ENCODE peak calls at places on chromosomes 12 and 14, in ten cellular contexts. Q, V, R, T, O, M, E, A, U and X are unnamed samples.

GRCh38 chr12:20588057-20588456 is 107.1 kb upstream of the SLCO1C1 start:
- DNase-seq in Q (no peak), V (no peak), R (no peak), T (no peak), O (no peak), M (no peak), E (peak; percentile 5), A (no peak), U (no peak), X (no peak)

GRCh38 chr12:121580959-121581680 is at the start of gene KDM2B:
- DNase-seq in Q (no peak), V (no peak), R (peak; percentile 23), T (peak; percentile 14), O (no peak), M (peak; percentile 24), E (peak; percentile 62), A (peak; percentile 49), U (no peak), X (no peak)

GRCh38 chr12:14893471-14894250 is 8.0 kb upstream of the MGP start:
- DNase-seq in Q (peak; percentile 57), V (no peak), R (no peak), T (no peak), O (no peak), M (no peak), E (no peak), A (no peak), U (no peak), X (no peak)

GRCh38 chr14:69214376-69214775 is 23.1 kb downstream of the EXD2 start:
- DNase-seq in Q (no peak), V (no peak), R (no peak), T (no peak), O (no peak), M (no peak), E (no peak), A (no peak), U (peak; percentile 10), X (no peak)

GRCh38 chr14:69983317-69983716 is 104.1 kb downstream of the SMOC1 start:
- DNase-seq in Q (no peak), V (no peak), R (no peak), T (no peak), O (no peak), M (no peak), E (no peak), A (no peak), U (no peak), X (no peak)

GRCh38 chr12:53413485-53414215 is 10.0 kb upstream of the AMHR2 start:
- DNase-seq in Q (no peak), V (no peak), R (no peak), T (no peak), O (no peak), M (no peak), E (peak; percentile 73), A (no peak), U (no peak), X (no peak)

GRCh38 chr14:100621806-100622205 is 34.6 kb upstream of the BEGAIN start:
- DNase-seq in Q (no peak), V (no peak), R (peak; percentile 6), T (no peak), O (no peak), M (peak; percentile 8), E (no peak), A (peak; percentile 22), U (no peak), X (peak; percentile 31)

GRCh38 chr12:114673169-114673833 is 10.7 kb downstream of the TBX3 start:
- DNase-seq in Q (no peak), V (no peak), R (peak; percentile 77), T (no peak), O (peak; percentile 75), M (no peak), E (peak; percentile 45), A (no peak), U (no peak), X (no peak)

GRCh38 chr12:132836803-132837331 is 8.2 kb upstream of the GOLGA3 start:
- DNase-seq in Q (no peak), V (no peak), R (no peak), T (no peak), O (no peak), M (peak; percentile 49), E (no peak), A (no peak), U (no peak), X (no peak)

GRCh38 chr12:79415296-79415695 is 275.5 kb downstream of the PAWR start:
- DNase-seq in Q (no peak), V (no peak), R (no peak), T (no peak), O (no peak), M (no peak), E (no peak), A (no peak), U (no peak), X (no peak)

GRCh38 chr14:105989746-105990302 is 463.4 kb downstream of the TMEM121 start:
- DNase-seq in Q (no peak), V (no peak), R (no peak), T (no peak), O (no peak), M (no peak), E (no peak), A (no peak), U (no peak), X (no peak)

GRCh38 chr12:53214687-53215455 is 7.8 kb upstream of the ITGB7 start:
- DNase-seq in Q (peak; percentile 93), V (peak; percentile 77), R (no peak), T (no peak), O (no peak), M (no peak), E (no peak), A (no peak), U (no peak), X (no peak)

GRCh38 chr12:92297932-92298681 is 152.5 kb upstream of the BTG1 start:
- DNase-seq in Q (no peak), V (no peak), R (no peak), T (no peak), O (no peak), M (no peak), E (no peak), A (no peak), U (no peak), X (no peak)

GRCh38 chr14:25120261-25120660 is 70.3 kb upstream of the STXBP6 start:
- DNase-seq in Q (no peak), V (no peak), R (no peak), T (no peak), O (no peak), M (no peak), E (no peak), A (no peak), U (no peak), X (no peak)

DNA sequence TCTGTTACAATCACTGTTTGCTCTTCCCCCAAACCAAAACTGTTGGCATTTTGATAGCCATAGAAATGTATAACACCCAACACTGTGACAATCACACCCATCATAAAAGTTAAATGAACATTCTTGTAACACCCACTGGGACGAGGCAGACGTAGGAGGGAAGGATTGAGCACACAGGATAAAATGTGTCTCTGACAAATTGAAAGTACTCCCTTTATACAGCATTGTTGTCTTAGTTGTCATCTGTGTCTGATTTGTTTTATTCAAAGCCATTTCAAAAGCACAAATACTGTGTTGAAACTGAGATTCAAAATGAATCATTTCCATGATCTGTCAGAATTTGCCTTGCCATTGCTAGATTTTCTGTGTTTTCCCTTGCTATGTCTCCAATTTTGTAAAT is 436.3 kb downstream of the TMTC2 start:
- DNase-seq in Q (no peak), V (no peak), R (no peak), T (no peak), O (no peak), M (no peak), E (no peak), A (no peak), U (no peak), X (no peak)
- TF ChIP-seq CTCF in Q (no peak), V (no peak), R (no peak), T (no peak), O (no peak), M (no peak), E (no peak), A (no peak), U (no peak), X (no peak)

GRCh38 chr12:109951751-109952150 is 44.4 kb downstream of the GIT2 start:
- DNase-seq in Q (peak; percentile 29), V (peak; percentile 62), R (peak; percentile 34), T (peak; percentile 93), O (peak; percentile 52), M (no peak), E (no peak), A (no peak), U (no peak), X (no peak)
- H3K4me3 ChIP-seq in Q (no peak overlapping the region), V (no peak overlapping the region), R (no peak overlapping the region), T (no peak overlapping the region), O (no peak overlapping the region), M (no peak overlapping the region), E (no peak overlapping the region), A (no peak overlapping the region), U (no peak overlapping the region), X (no peak overlapping the region)

GRCh38 chr14:50808053-50808452 is 22.9 kb downstream of the NIN start:
- DNase-seq in Q (no peak), V (no peak), R (no peak), T (no peak), O (no peak), M (no peak), E (no peak), A (no peak), U (no peak), X (no peak)

GRCh38 chr14:50801706-50802105 is 29.3 kb downstream of the NIN start:
- DNase-seq in Q (no peak), V (no peak), R (no peak), T (no peak), O (no peak), M (no peak), E (no peak), A (no peak), U (no peak), X (no peak)

GRCh38 chr14:50805396-50805795 is 25.6 kb downstream of the NIN start:
- DNase-seq in Q (no peak), V (no peak), R (no peak), T (no peak), O (no peak), M (no peak), E (no peak), A (no peak), U (no peak), X (no peak)

GRCh38 chr14:50806241-50806933 is 24.6 kb downstream of the NIN start:
- DNase-seq in Q (no peak), V (no peak), R (no peak), T (no peak), O (no peak), M (no peak), E (no peak), A (no peak), U (no peak), X (no peak)

GRCh38 chr14:50804181-50804721 is 26.7 kb downstream of the NIN start:
- DNase-seq in Q (no peak), V (no peak), R (peak; percentile 37), T (no peak), O (no peak), M (no peak), E (no peak), A (no peak), U (no peak), X (no peak)
- H3K36me3 ChIP-seq in Q (peaks cover 12% of the 10 kb centered on the region), V (peaks cover 9% of the 10 kb centered on the region), R (no peaks in the 10 kb centered on the region), T (no peaks in the 10 kb centered on the region), O (no peaks in the 10 kb centered on the region), M (no peaks in the 10 kb centered on the region), E (no peaks in the 10 kb centered on the region), A (no peaks in the 10 kb centered on the region), U (no peaks in the 10 kb centered on the region), X (peaks cover 11% of the 10 kb centered on the region)

DNA sequence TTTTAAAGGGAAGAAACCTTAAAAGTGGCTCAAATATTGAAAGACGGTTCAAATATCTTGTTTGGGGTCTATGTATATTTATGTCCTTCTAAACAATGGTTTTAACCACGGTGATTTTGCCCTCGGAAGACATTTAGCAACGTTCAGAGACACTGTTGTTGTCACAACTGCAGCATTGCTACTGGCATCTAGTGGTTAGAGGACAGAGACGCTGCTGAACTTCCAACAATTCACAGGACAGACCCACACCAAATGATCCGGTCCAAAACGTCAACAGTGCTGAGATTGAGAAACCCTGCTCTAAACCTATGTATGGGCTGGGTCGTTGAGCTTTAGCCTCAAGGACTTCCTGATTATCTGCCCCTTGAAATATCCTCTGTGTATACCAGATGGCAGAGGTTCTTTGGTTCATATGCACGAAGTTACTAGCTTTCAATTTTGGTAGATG is 1.7 kb downstream of the ANGEL1 start:
- DNase-seq in Q (no peak), V (no peak), R (no peak), T (no peak), O (no peak), M (peak; percentile 27), E (peak; percentile 31), A (peak; percentile 38), U (no peak), X (no peak)
- TF ChIP-seq CTCF in Q (no peak), V (no peak), R (peak; percentile 13), T (no peak), O (no peak), M (peak; percentile 17), E (peak; percentile 43), A (no peak), U (peak; percentile 39), X (peak; percentile 44)